ENCODE peak calls at places on chromosomes 12 and 14, in nine cellular contexts. U is NCI-H345; Z is islet precursor cell; Q is activated T-helper 1 cell treated with Interleukin-2 at 50 U/mL for 16 hours; D is AML-193; B is prostate gland; W is HCEC 1CT; X is naive thymus-derived CD4-positive, alpha-beta T cell; S is left ventricle myocardium inferior. G is an unnamed sample.

GRCh38 chr12:76035045-76035444 is 3.5 kb upstream of the PHLDA1 start:
- DNase-seq in U (no peak), Z (peak), Q (no peak), D (no peak), B (no peak), W (no peak), X (no peak), S (no peak), G (no peak)

GRCh38 chr12:52165096-52165855 is 26.5 kb downstream of the KRT80 start:
- DNase-seq in U (no peak), Z (peak), Q (no peak), D (peak), B (no peak), W (no peak), X (no peak), S (no peak), G (no peak)

GRCh38 chr12:66663605-66664004 is 15.3 kb downstream of the GRIP1 start:
- DNase-seq in U (peak), Z (no peak), Q (no peak), D (no peak), B (no peak), W (no peak), X (no peak), S (no peak), G (no peak)

GRCh38 chr12:110936367-110937103 is 16.2 kb upstream of the MYL2 start:
- DNase-seq in U (no peak), Z (peak), Q (no peak), D (no peak), B (no peak), W (no peak), X (no peak), S (no peak), G (no peak)

GRCh38 chr14:51462182-51462581 is 189.5 kb upstream of the FRMD6 start:
- DNase-seq in U (peak), Z (no peak), Q (no peak), D (no peak), B (no peak), W (no peak), X (no peak), S (no peak), G (no peak)

GRCh38 chr12:76080729-76081415 is 3.6 kb downstream of the NAP1L1 start:
- DNase-seq in U (no peak), Z (no peak), Q (no peak), D (no peak), B (no peak), W (no peak), X (peak), S (no peak), G (no peak)

GRCh38 chr12:105982022-105982421 is 156.7 kb downstream of the NUAK1 start:
- DNase-seq in U (no peak), Z (no peak), Q (no peak), D (no peak), B (no peak), W (no peak), X (no peak), S (peak), G (peak)

GRCh38 chr14:79091381-79091963 is 921.3 kb downstream of the NRXN3 start:
- DNase-seq in U (no peak), Z (no peak), Q (no peak), D (no peak), B (no peak), W (no peak), X (no peak), S (no peak), G (no peak)

GRCh38 chr12:52167578-52167977 is 24.2 kb downstream of the KRT80 start:
- DNase-seq in U (no peak), Z (no peak), Q (no peak), D (no peak), B (no peak), W (no peak), X (no peak), S (no peak), G (no peak)

GRCh38 chr14:50288146-50288545 is 23.9 kb downstream of the L2HGDH start:
- DNase-seq in U (no peak), Z (no peak), Q (no peak), D (no peak), B (no peak), W (no peak), X (no peak), S (no peak), G (no peak)

GRCh38 chr12:102730996-102731395 is 186.0 kb downstream of the PAH start:
- DNase-seq in U (no peak), Z (no peak), Q (no peak), D (no peak), B (no peak), W (no peak), X (no peak), S (no peak), G (no peak)

GRCh38 chr12:29320295-29321090 is 60.5 kb downstream of the ERGIC2 start:
- DNase-seq in U (no peak), Z (no peak), Q (no peak), D (no peak), B (no peak), W (peak), X (no peak), S (no peak), G (no peak)

G was measured in adrenal gland.